ENCODE peak calls at places on chromosome 14, in seven cellular contexts. M is mesothelial cell of epicardium; C is HFFc6; P is WTC11; U is Calu3; A is psoas muscle; X is CD8-positive, alpha-beta T cell. R is an unnamed sample.

GRCh38 chr14:89673499-89674225 is 256.6 kb upstream of the FOXN3 start:
- DNase-seq in A (no peak), X (no peak), M (no peak), C (peak; percentile 62), U (no peak), P (no peak), R (no peak)

GRCh38 chr14:74866708-74867389 is 9.1 kb downstream of the PROX2 start:
- DNase-seq in X (no peak), U (no peak), C (no peak), P (no peak), M (peak; percentile 14), A (no peak), R (no peak)

GRCh38 chr14:65850429-65851145 is 438.1 kb downstream of the FUT8 start:
- DNase-seq in U (no peak), X (peak; percentile 60), P (no peak), C (no peak), M (no peak), A (no peak), R (no peak)

GRCh38 chr14:85549697-85550096 is 19.8 kb downstream of the FLRT2 start:
- DNase-seq in X (no peak), U (no peak), C (no peak), A (no peak), M (no peak), P (no peak), R (no peak)

GRCh38 chr14:106218189-106218588 is 691.8 kb downstream of the TMEM121 start:
- DNase-seq in M (no peak), C (no peak), P (no peak), U (no peak), A (no peak), X (no peak), R (no peak)

GRCh38 chr14:95452890-95453712 is 63.3 kb downstream of the SYNE3 start:
- DNase-seq in X (no peak), M (no peak), A (no peak), P (no peak), U (no peak), C (no peak), R (no peak)

GRCh38 chr14:103628221-103628683 is 759 bp upstream of the KLC1 start:
- DNase-seq in U (peak; percentile 76), A (peak; percentile 91), P (peak; percentile 68), M (peak; percentile 52), C (peak; percentile 72), X (no peak), R (peak; percentile 56)

GRCh38 chr14:103127861-103128598 is 4.8 kb downstream of the TNFAIP2 start:
- DNase-seq in U (no peak), X (no peak), A (peak; percentile 43), P (no peak), M (no peak), C (no peak), R (no peak)

GRCh38 chr14:31255286-31255685 is 47.7 kb upstream of the HECTD1 start:
- DNase-seq in C (no peak), U (no peak), P (no peak), X (no peak), M (no peak), A (no peak), R (no peak)

GRCh38 chr14:34324363-34324795 is 137.7 kb downstream of the SPTSSA start:
- DNase-seq in X (no peak), P (no peak), M (no peak), C (no peak), U (peak; percentile 43), A (no peak), R (no peak)

GRCh38 chr14:24367506-24368214 is at the start of gene NFATC4:
- DNase-seq in X (no peak), C (peak; percentile 87), M (peak; percentile 76), P (peak; percentile 83), A (peak; percentile 85), U (peak; percentile 37), R (no peak)

GRCh38 chr14:24368215-24368561 is 204 bp downstream of the NFATC4 start:
- DNase-seq in M (no peak), P (no peak), U (no peak), X (no peak), A (peak; percentile 57), C (no peak), R (no peak)

GRCh38 chr14:24369907-24370687 is 2.1 kb downstream of the NFATC4 start:
- DNase-seq in U (no peak), A (no peak), M (no peak), C (no peak), P (no peak), X (no peak), R (no peak)

GRCh38 chr14:24369463-24369862 is 1.5 kb downstream of the NFATC4 start:
- DNase-seq in A (no peak), C (no peak), X (no peak), U (no peak), M (no peak), P (peak; percentile 14), R (no peak)

DNA sequence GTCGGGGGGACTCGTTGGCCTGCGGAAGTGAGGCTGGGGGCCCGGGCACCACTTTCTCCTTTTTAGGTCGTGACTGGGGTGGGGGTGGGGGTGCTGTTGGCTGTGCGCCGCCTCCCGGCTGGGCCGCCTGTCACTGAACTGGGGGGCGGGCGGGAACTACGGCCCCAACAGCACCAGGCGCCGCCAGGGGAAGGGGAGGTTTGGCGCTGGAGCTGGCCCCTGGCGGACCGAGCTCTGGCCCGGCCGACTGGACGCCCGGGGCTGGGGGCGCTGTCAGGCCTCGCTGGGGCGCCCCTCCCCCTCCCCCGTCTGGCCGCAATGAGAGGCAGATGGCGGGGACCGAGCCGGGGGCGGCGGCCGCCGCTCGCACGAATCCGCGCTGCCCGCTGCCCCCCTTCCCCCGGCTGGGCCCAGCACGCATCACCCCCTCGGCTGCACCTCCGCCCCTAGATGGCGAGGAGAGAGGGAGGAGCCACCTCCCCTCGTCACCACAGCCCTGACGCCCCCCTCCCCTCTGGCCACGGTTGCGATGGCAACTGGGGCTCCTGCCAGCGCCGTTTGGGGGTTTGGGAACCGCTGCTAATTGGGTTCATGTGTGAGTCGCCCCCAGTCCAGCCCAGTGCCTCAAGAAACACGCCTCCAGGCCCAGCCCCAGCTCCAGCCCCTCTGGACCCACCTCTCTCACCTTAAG is 723 bp downstream of the NFATC4 start:
- DNase-seq in P (peak; percentile 82), U (no peak), C (peak; percentile 64), X (peak; percentile 53), M (peak; percentile 72), A (peak; percentile 70), R (peak; percentile 51)
- TF ChIP-seq CTCF in P (no peak), U (no peak), C (peak; percentile 47), X (no peak), M (no peak), A (no peak), R (peak; percentile 21)

GRCh38 chr14:92596328-92596943 is 82.9 kb downstream of the RIN3 start:
- DNase-seq in C (no peak), U (no peak), A (no peak), P (no peak), M (no peak), X (no peak), R (no peak)
- TF ChIP-seq CTCF in C (peak; percentile 27), U (no peak), A (no peak), P (no peak), M (no peak), X (no peak), R (no peak)

GRCh38 chr14:93892923-93893549 is 34.1 kb upstream of the FAM181A start:
- DNase-seq in C (peak; percentile 41), X (peak; percentile 58), A (peak; percentile 82), U (peak; percentile 85), M (peak; percentile 90), P (peak; percentile 93), R (peak; percentile 71)
- TF ChIP-seq CTCF in C (peak; percentile 98), X (peak; percentile 94), A (peak; percentile 99), U (peak; percentile 96), M (peak; percentile 100), P (peak; percentile 100), R (peak; percentile 99)

DNA sequence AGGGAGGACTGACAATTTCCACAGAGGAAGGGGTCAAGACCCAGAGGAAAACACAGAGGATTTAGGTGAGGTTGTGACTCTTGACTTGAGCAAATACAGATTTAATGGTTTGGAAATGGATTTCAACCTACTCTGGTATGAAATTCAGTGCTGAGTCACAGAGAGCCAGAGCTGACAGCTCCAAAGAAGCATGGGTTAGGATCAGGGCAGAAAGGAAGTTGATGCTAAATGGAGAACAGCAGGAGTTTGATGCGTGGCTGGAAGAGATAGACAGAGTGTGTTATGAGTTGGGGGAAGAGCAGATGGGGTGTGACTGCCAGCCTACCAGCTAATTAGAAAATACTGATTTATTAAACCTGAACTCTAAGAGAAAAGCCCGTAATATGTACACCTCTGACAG is 272.6 kb downstream of the FOXG1 start:
- DNase-seq in U (no peak), C (peak; percentile 11), P (peak; percentile 8), A (no peak), M (no peak), X (no peak), R (no peak)
- TF ChIP-seq CTCF in U (no peak), C (no peak), P (no peak), A (no peak), M (no peak), X (no peak), R (no peak)